ENCODE peak calls at places on chromosomes 4 and X, in seven cellular contexts. O, D, G, V, L, H and T are unnamed samples.

GRCh38 chr4:181860157-181860556 is 383.0 kb upstream of the TENM3 start:
- DNase-seq in O (peak; percentile 66), D (peak; percentile 15), G (peak; percentile 9), V (no peak), L (no peak), H (no peak), T (no peak)

GRCh38 chrX:118536687-118537461 is 41.3 kb downstream of the DOCK11 start:
- DNase-seq in O (peak; percentile 30), D (no peak), G (peak; percentile 31), V (peak; percentile 16), L (no peak), H (no peak), T (peak; percentile 35)

GRCh38 chrX:68570598-68570997 is 71.7 kb downstream of the YIPF6 start:
- DNase-seq in O (no peak), D (no peak), G (no peak), V (no peak), L (no peak), H (no peak), T (no peak)

GRCh38 chrX:134801267-134801666 is 143.0 kb upstream of the PLAC1 start:
- DNase-seq in O (no peak), D (no peak), G (no peak), V (no peak), L (no peak), H (no peak), T (no peak)

GRCh38 chr4:79682161-79682560 is 274.1 kb upstream of the GK2 start:
- DNase-seq in O (no peak), D (no peak), G (peak; percentile 2), V (no peak), L (no peak), H (no peak), T (no peak)

GRCh38 chr4:53702334-53703266 is 111.3 kb upstream of the LNX1 start:
- DNase-seq in O (peak; percentile 84), D (no peak), G (peak; percentile 86), V (no peak), L (peak; percentile 49), H (peak; percentile 95), T (no peak)

GRCh38 chrX:10450959-10451355 is 169.4 kb downstream of the MID1 start:
- DNase-seq in O (peak; percentile 33), D (no peak), G (peak; percentile 26), V (no peak), L (no peak), H (no peak), T (no peak)

GRCh38 chr4:165095291-165095690 is 17.4 kb downstream of the TMEM192 start:
- DNase-seq in O (no peak), D (no peak), G (no peak), V (no peak), L (no peak), H (no peak), T (no peak)

GRCh38 chr4:5544762-5545161 is 163.6 kb downstream of the EVC2 start:
- DNase-seq in O (no peak), D (no peak), G (no peak), V (no peak), L (no peak), H (no peak), T (no peak)

GRCh38 chrX:13719192-13719856 is 15.1 kb downstream of the TRAPPC2 start:
- DNase-seq in O (no peak), D (no peak), G (no peak), V (no peak), L (no peak), H (no peak), T (peak; percentile 24)

GRCh38 chr4:4415806-4416805 is 29.2 kb downstream of the NSG1 start:
- DNase-seq in O (no peak), D (no peak), G (no peak), V (no peak), L (no peak), H (no peak), T (no peak)

GRCh38 chr4:84965558-84966381 is 720 bp downstream of the WDFY3 start:
- DNase-seq in O (peak; percentile 32), D (no peak), G (peak; percentile 74), V (no peak), L (peak; percentile 46), H (peak; percentile 32), T (no peak)

GRCh38 chrX:149314031-149314430 is 191.1 kb downstream of the IDS start:
- DNase-seq in O (peak; percentile 59), D (no peak), G (peak; percentile 20), V (no peak), L (no peak), H (no peak), T (no peak)

GRCh38 chr4:122015203-122015602 is 63.3 kb upstream of the TRPC3 start:
- DNase-seq in O (no peak), D (no peak), G (no peak), V (no peak), L (no peak), H (no peak), T (no peak)

GRCh38 chrX:69614896-69615295 is 1.0 kb upstream of the EDA start:
- DNase-seq in O (peak; percentile 49), D (no peak), G (no peak), V (no peak), L (no peak), H (no peak), T (no peak)

GRCh38 chr4:123452585-123452984 is 56.0 kb downstream of the SPRY1 start:
- DNase-seq in O (peak; percentile 95), D (peak; percentile 82), G (peak; percentile 87), V (no peak), L (peak; percentile 69), H (peak; percentile 35), T (no peak)

GRCh38 chr4:129014566-129015509 is 78.5 kb downstream of the SCLT1 start:
- DNase-seq in O (no peak), D (no peak), G (no peak), V (no peak), L (no peak), H (no peak), T (no peak)

GRCh38 chr4:153223935-153224334 is 19.7 kb downstream of the TRIM2 start:
- DNase-seq in O (peak; percentile 48), D (no peak), G (peak; percentile 62), V (no peak), L (peak; percentile 78), H (peak; percentile 13), T (no peak)

GRCh38 chr4:55475394-55476243 is 71.1 kb downstream of the CLOCK start:
- DNase-seq in O (peak; percentile 73), D (peak; percentile 60), G (peak; percentile 84), V (no peak), L (peak; percentile 24), H (no peak), T (no peak)

GRCh38 chr4:4270529-4270928 is 19.4 kb downstream of the LYAR start:
- DNase-seq in O (peak; percentile 34), D (no peak), G (peak; percentile 18), V (no peak), L (no peak), H (no peak), T (no peak)

GRCh38 chr4:36758312-36758690 is 476.9 kb downstream of the DTHD1 start:
- DNase-seq in O (no peak), D (no peak), G (no peak), V (no peak), L (no peak), H (no peak), T (no peak)